ENCODE peak calls at places on chromosome 16, in five cellular contexts. One of them, this sample, is unnamed. For H3K9me3, the result is how much of the 10 kb centered on the place peaks cover.

GRCh38 chr16:2948807-2949704 is 15.0 kb upstream of the KREMEN2 start:
- DNase-seq in adrenal gland: no peak
- DNase-seq in lower lobe of right lung: no peak
- DNase-seq in right lobe of liver: no peak
- DNase-seq in heart right ventricle: no peak
- DNase-seq in this sample: no peak

GRCh38 chr16:4909825-4910224 is 27.1 kb downstream of the PPL start:
- DNase-seq in adrenal gland: no peak
- DNase-seq in lower lobe of right lung: no peak
- DNase-seq in right lobe of liver: no peak
- DNase-seq in heart right ventricle: no peak
- DNase-seq in this sample: no peak

GRCh38 chr16:3443108-3444031 is at the start of the genes NAA60 and ZNF597:
- DNase-seq in adrenal gland: peak
- DNase-seq in lower lobe of right lung: peak
- DNase-seq in right lobe of liver: peak
- DNase-seq in heart right ventricle: peak
- DNase-seq in this sample: peak

GRCh38 chr16:22736791-22737190 is 77.2 kb upstream of the HS3ST2 start:
- DNase-seq in adrenal gland: no peak
- DNase-seq in lower lobe of right lung: no peak
- DNase-seq in right lobe of liver: no peak
- DNase-seq in heart right ventricle: no peak
- DNase-seq in this sample: no peak

GRCh38 chr16:23254338-23254737 is 47.8 kb upstream of the SCNN1B start:
- DNase-seq in adrenal gland: no peak
- DNase-seq in lower lobe of right lung: no peak
- DNase-seq in right lobe of liver: no peak
- DNase-seq in heart right ventricle: no peak
- DNase-seq in this sample: no peak

GRCh38 chr16:29927523-29927905 is 1.5 kb upstream of the KCTD13 start:
- DNase-seq in adrenal gland: no peak
- DNase-seq in lower lobe of right lung: no peak
- DNase-seq in right lobe of liver: no peak
- DNase-seq in heart right ventricle: no peak
- DNase-seq in this sample: no peak

GRCh38 chr16:49282690-49283375 is 1.2 kb upstream of the CBLN1 start:
- DNase-seq in adrenal gland: peak
- DNase-seq in lower lobe of right lung: no peak
- DNase-seq in right lobe of liver: peak
- DNase-seq in heart right ventricle: peak
- DNase-seq in this sample: no peak

GRCh38 chr16:16857603-16858283 is 478.8 kb downstream of the NPIPA7 start:
- DNase-seq in adrenal gland: no peak
- DNase-seq in lower lobe of right lung: no peak
- DNase-seq in right lobe of liver: no peak
- DNase-seq in heart right ventricle: no peak
- DNase-seq in this sample: no peak

GRCh38 chr16:48919791-48920190 is 309.8 kb upstream of the N4BP1 start:
- DNase-seq in adrenal gland: no peak
- DNase-seq in lower lobe of right lung: no peak
- DNase-seq in right lobe of liver: no peak
- DNase-seq in heart right ventricle: no peak
- DNase-seq in this sample: no peak

GRCh38 chr16:85960486-85961046 is 61.6 kb downstream of the IRF8 start:
- DNase-seq in adrenal gland: no peak
- DNase-seq in lower lobe of right lung: no peak
- DNase-seq in right lobe of liver: no peak
- DNase-seq in heart right ventricle: no peak
- DNase-seq in this sample: no peak

GRCh38 chr16:79013930-79014329 is 586.6 kb downstream of the MAF start:
- DNase-seq in adrenal gland: no peak
- DNase-seq in lower lobe of right lung: no peak
- DNase-seq in right lobe of liver: no peak
- DNase-seq in heart right ventricle: no peak
- DNase-seq in this sample: no peak

GRCh38 chr16:57318240-57318970 is 33.9 kb upstream of the PLLP start:
- DNase-seq in adrenal gland: no peak
- DNase-seq in lower lobe of right lung: no peak
- DNase-seq in right lobe of liver: no peak
- DNase-seq in heart right ventricle: no peak
- DNase-seq in this sample: no peak

GRCh38 chr16:58264961-58265479 is 29.8 kb downstream of the PRSS54 start:
- DNase-seq in adrenal gland: peak
- DNase-seq in lower lobe of right lung: no peak
- DNase-seq in right lobe of liver: no peak
- DNase-seq in heart right ventricle: no peak
- DNase-seq in this sample: no peak

GRCh38 chr16:9042533-9042932 is 48.9 kb upstream of the HAPSTR1 start:
- DNase-seq in adrenal gland: no peak
- DNase-seq in lower lobe of right lung: no peak
- DNase-seq in right lobe of liver: no peak
- DNase-seq in heart right ventricle: no peak
- DNase-seq in this sample: no peak

GRCh38 chr16:11006666-11007065 is 62.3 kb downstream of the CLEC16A start:
- DNase-seq in adrenal gland: no peak
- DNase-seq in lower lobe of right lung: no peak
- DNase-seq in right lobe of liver: no peak
- DNase-seq in heart right ventricle: no peak
- DNase-seq in this sample: no peak

GRCh38 chr16:87273471-87274030 is 43.6 kb downstream of the C16orf95 start:
- DNase-seq in adrenal gland: no peak
- DNase-seq in lower lobe of right lung: no peak
- DNase-seq in right lobe of liver: no peak
- DNase-seq in heart right ventricle: no peak
- DNase-seq in this sample: no peak

GRCh38 chr16:29857133-29857760 is 5.8 kb downstream of the CDIPT start:
- DNase-seq in adrenal gland: peak
- DNase-seq in lower lobe of right lung: no peak
- DNase-seq in right lobe of liver: no peak
- DNase-seq in heart right ventricle: no peak
- DNase-seq in this sample: no peak

GRCh38 chr16:74748042-74748709 is 26.4 kb downstream of the FA2H start:
- DNase-seq in adrenal gland: no peak
- DNase-seq in lower lobe of right lung: no peak
- DNase-seq in right lobe of liver: no peak
- DNase-seq in heart right ventricle: no peak
- DNase-seq in this sample: no peak

GRCh38 chr16:185691-186090 is 5.4 kb downstream of the HBQ1 start:
- DNase-seq in adrenal gland: no peak
- DNase-seq in lower lobe of right lung: no peak
- DNase-seq in right lobe of liver: no peak
- DNase-seq in heart right ventricle: no peak
- DNase-seq in this sample: no peak

GRCh38 chr16:9469512-9469911 is 378.1 kb downstream of the HAPSTR1 start:
- DNase-seq in adrenal gland: peak
- DNase-seq in lower lobe of right lung: no peak
- DNase-seq in right lobe of liver: no peak
- DNase-seq in heart right ventricle: no peak
- DNase-seq in this sample: no peak

GRCh38 chr16:84851192-84852127 is 31.7 kb downstream of the CRISPLD2 start:
- DNase-seq in adrenal gland: no peak
- DNase-seq in lower lobe of right lung: no peak
- DNase-seq in right lobe of liver: peak
- DNase-seq in heart right ventricle: no peak
- DNase-seq in this sample: no peak

DNA sequence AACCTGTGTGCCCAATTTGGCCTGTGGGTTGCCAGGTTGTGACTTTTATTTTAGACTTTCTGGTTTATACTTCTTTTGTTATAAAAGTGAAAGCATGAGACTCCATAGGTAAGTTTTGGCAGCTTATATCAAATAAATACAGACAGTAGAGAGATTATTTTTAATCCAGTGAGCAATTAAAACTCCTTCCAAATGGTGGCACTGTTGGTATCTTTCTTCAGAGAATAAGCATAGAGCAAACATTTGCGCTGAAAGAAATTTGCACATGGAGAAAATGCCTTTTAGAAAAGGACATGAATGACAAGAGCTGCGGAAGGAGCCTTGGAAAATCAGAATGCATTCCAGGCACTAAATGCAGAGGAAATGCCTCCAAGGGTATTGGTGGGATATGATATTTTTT is 46.1 kb upstream of the DNAJA2 start:
- DNase-seq in adrenal gland: no peak
- DNase-seq in lower lobe of right lung: no peak
- DNase-seq in right lobe of liver: no peak
- DNase-seq in heart right ventricle: no peak
- DNase-seq in this sample: no peak
- TF ChIP-seq CTCF in adrenal gland: peak
- TF ChIP-seq CTCF in lower lobe of right lung: no peak
- TF ChIP-seq CTCF in right lobe of liver: no peak
- TF ChIP-seq CTCF in heart right ventricle: no peak
- TF ChIP-seq CTCF in this sample: no peak

GRCh38 chr16:89351645-89352044 is 134.1 kb downstream of the ZNF778 start:
- DNase-seq in adrenal gland: no peak
- DNase-seq in lower lobe of right lung: no peak
- DNase-seq in right lobe of liver: no peak
- DNase-seq in heart right ventricle: no peak
- DNase-seq in this sample: no peak

GRCh38 chr16:89352091-89352681 is 134.7 kb downstream of the ZNF778 start:
- DNase-seq in adrenal gland: no peak
- DNase-seq in lower lobe of right lung: peak
- DNase-seq in right lobe of liver: no peak
- DNase-seq in heart right ventricle: no peak
- DNase-seq in this sample: no peak

GRCh38 chr16:89355686-89356085 is 134.7 kb downstream of the ANKRD11 start:
- DNase-seq in adrenal gland: no peak
- DNase-seq in lower lobe of right lung: no peak
- DNase-seq in right lobe of liver: no peak
- DNase-seq in heart right ventricle: no peak
- DNase-seq in this sample: no peak

GRCh38 chr16:89355036-89355435 is 135.3 kb downstream of the ANKRD11 start:
- DNase-seq in adrenal gland: no peak
- DNase-seq in lower lobe of right lung: no peak
- DNase-seq in right lobe of liver: no peak
- DNase-seq in heart right ventricle: no peak
- DNase-seq in this sample: no peak

DNA sequence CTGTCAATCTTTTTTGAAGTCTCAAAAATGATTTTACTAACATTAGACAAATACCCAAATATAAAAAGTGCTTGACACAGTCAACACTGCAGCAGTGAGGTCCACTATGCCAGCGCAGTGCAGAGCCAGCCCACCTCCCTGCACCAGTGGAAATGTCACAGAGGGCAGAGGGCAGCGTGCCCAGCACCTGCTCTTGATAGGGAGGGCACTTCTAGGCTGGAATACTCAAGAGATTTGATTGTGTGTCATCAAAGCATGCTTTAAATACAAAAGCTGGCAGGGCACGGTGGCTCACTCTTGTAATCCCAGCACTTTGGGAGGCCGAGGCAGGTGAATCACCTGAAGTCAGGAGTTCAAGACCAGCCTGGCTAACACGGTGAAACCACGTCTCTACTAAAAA is 136.0 kb downstream of the ANKRD11 start:
- DNase-seq in adrenal gland: no peak
- DNase-seq in lower lobe of right lung: no peak
- DNase-seq in right lobe of liver: peak
- DNase-seq in heart right ventricle: peak
- DNase-seq in this sample: no peak
- H3K27ac ChIP-seq in adrenal gland: no peak
- H3K27ac ChIP-seq in lower lobe of right lung: peak
- H3K27ac ChIP-seq in right lobe of liver: peak
- H3K27ac ChIP-seq in heart right ventricle: peak
- H3K27ac ChIP-seq in this sample: no peak

DNA sequence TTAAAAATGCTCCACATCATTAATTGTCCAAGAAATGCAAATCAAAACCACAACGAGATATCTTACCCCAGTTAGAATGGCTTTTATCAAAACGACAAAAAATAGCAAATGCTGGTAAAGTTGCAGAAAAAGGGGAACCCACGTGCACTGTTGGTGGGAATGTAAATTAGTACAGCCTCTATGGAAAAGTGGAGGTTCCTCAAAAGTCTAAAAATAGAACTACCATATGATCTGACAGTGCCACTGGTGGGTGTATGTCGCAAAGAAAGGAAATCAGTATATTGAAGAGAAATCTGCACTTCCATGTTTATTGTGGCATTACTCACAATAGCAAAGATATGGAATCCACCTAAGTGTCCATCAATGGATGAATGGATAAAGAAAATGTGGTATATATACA is 38.2 kb upstream of the ZFHX3 start:
- DNase-seq in adrenal gland: no peak
- DNase-seq in lower lobe of right lung: no peak
- DNase-seq in right lobe of liver: no peak
- DNase-seq in heart right ventricle: no peak
- DNase-seq in this sample: no peak
- H3K9me3 ChIP-seq in adrenal gland: under half
- H3K9me3 ChIP-seq in lower lobe of right lung: under half
- H3K9me3 ChIP-seq in right lobe of liver: under half
- H3K9me3 ChIP-seq in heart right ventricle: under half
- H3K9me3 ChIP-seq in this sample: under half

GRCh38 chr16:89407282-89407924 is 83.0 kb downstream of the ANKRD11 start:
- DNase-seq in adrenal gland: no peak
- DNase-seq in lower lobe of right lung: no peak
- DNase-seq in right lobe of liver: no peak
- DNase-seq in heart right ventricle: no peak
- DNase-seq in this sample: no peak

GRCh38 chr16:89408315-89408714 is 82.0 kb downstream of the ANKRD11 start:
- DNase-seq in adrenal gland: peak
- DNase-seq in lower lobe of right lung: no peak
- DNase-seq in right lobe of liver: peak
- DNase-seq in heart right ventricle: peak
- DNase-seq in this sample: no peak

GRCh38 chr16:89404561-89404960 is 85.8 kb downstream of the ANKRD11 start:
- DNase-seq in adrenal gland: no peak
- DNase-seq in lower lobe of right lung: no peak
- DNase-seq in right lobe of liver: no peak
- DNase-seq in heart right ventricle: no peak
- DNase-seq in this sample: no peak

GRCh38 chr16:89407925-89408300 is 82.4 kb downstream of the ANKRD11 start:
- DNase-seq in adrenal gland: no peak
- DNase-seq in lower lobe of right lung: no peak
- DNase-seq in right lobe of liver: no peak
- DNase-seq in heart right ventricle: no peak
- DNase-seq in this sample: no peak

GRCh38 chr16:89406277-89406888 is 84.0 kb downstream of the ANKRD11 start:
- DNase-seq in adrenal gland: no peak
- DNase-seq in lower lobe of right lung: no peak
- DNase-seq in right lobe of liver: no peak
- DNase-seq in heart right ventricle: no peak
- DNase-seq in this sample: no peak
- TF ChIP-seq CTCF in adrenal gland: no peak
- TF ChIP-seq CTCF in lower lobe of right lung: no peak
- TF ChIP-seq CTCF in right lobe of liver: no peak
- TF ChIP-seq CTCF in heart right ventricle: no peak
- TF ChIP-seq CTCF in this sample: no peak

DNA sequence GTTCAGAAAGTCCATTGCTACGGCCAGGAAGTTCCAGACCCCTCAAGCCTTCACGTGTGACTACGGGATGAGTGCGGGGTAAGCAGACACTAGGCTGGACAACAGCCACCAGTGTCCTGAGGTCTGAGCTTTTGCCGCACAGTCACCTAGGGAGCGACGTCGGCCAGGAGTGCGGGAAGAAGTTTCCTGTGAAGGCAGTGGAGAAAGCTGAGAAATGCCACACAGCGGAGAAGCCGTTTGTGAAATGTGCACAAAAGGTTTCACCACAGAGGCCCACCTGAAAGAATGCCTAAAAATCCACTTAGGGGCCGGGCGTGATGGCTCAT is 47.4 kb downstream of the SHCBP1 start:
- DNase-seq in adrenal gland: no peak
- DNase-seq in lower lobe of right lung: no peak
- DNase-seq in right lobe of liver: no peak
- DNase-seq in heart right ventricle: no peak
- DNase-seq in this sample: no peak
- H3K27ac ChIP-seq in adrenal gland: no peak
- H3K27ac ChIP-seq in lower lobe of right lung: no peak
- H3K27ac ChIP-seq in right lobe of liver: no peak
- H3K27ac ChIP-seq in heart right ventricle: no peak
- H3K27ac ChIP-seq in this sample: no peak

GRCh38 chr16:65024649-65025243 is 97.1 kb downstream of the CDH11 start:
- DNase-seq in adrenal gland: no peak
- DNase-seq in lower lobe of right lung: no peak
- DNase-seq in right lobe of liver: no peak
- DNase-seq in heart right ventricle: no peak
- DNase-seq in this sample: no peak
- H3K9me3 ChIP-seq in adrenal gland: under half
- H3K9me3 ChIP-seq in lower lobe of right lung: under half
- H3K9me3 ChIP-seq in right lobe of liver: under half
- H3K9me3 ChIP-seq in heart right ventricle: under half
- H3K9me3 ChIP-seq in this sample: under half